ENCODE peak calls at places on chromosomes 5 and 9, in five cellular contexts. E is K562, X is GM12878, V is HepG2, N is SK-N-SH. J is an unnamed sample.

GRCh38 chr5:121707196-121707595 is 144.5 kb upstream of the FTMT start:
- DNase-seq in V (no peak), E (no peak), N (no peak), X (no peak), J (no peak)

GRCh38 chr9:121750715-121751623 is 99.5 kb downstream of the DAB2IP start:
- DNase-seq in E (no peak), N (peak), X (no peak), V (peak), J (no peak)

GRCh38 chr5:81750308-81751008 is 439 bp downstream of the SSBP2 start:
- DNase-seq in X (no peak), V (no peak), E (peak), N (peak), J (peak)

GRCh38 chr5:66247176-66247960 is 103.3 kb downstream of the SREK1 start:
- DNase-seq in V (peak), E (no peak), N (no peak), X (no peak), J (no peak)

GRCh38 chr5:35859101-35859661 is 2.5 kb downstream of the IL7R start:
- DNase-seq in N (no peak), X (no peak), E (no peak), V (no peak), J (no peak)

GRCh38 chr5:56279291-56279690 is 46.2 kb upstream of the ANKRD55 start:
- DNase-seq in X (no peak), N (no peak), V (no peak), E (no peak), J (no peak)

GRCh38 chr5:25119654-25120053 is 474.9 kb upstream of the CDH10 start:
- DNase-seq in N (peak), E (peak), X (no peak), V (peak), J (peak)

GRCh38 chr5:161544350-161544765 is 2.2 kb downstream of the GABRB2 start:
- DNase-seq in N (peak), V (peak), E (peak), X (no peak), J (peak)

GRCh38 chr9:96217756-96218693 is 84.0 kb downstream of the HSD17B3 start:
- DNase-seq in E (peak), N (peak), V (peak), X (no peak), J (peak)

GRCh38 chr5:131324311-131324710 is 60.5 kb downstream of the CDC42SE2 start:
- DNase-seq in X (no peak), V (no peak), E (no peak), N (no peak), J (no peak)

GRCh38 chr5:108521011-108521700 is 139.3 kb upstream of the FBXL17 start:
- DNase-seq in V (no peak), E (no peak), X (peak), N (no peak), J (no peak)
- TF ChIP-seq FOXM1 in V (no peak), E (no peak), X (peak), N (no peak), J (no peak)

GRCh38 chr9:36535106-36535505 is 37.6 kb upstream of the MELK start:
- DNase-seq in X (no peak), N (no peak), V (no peak), E (no peak), J (no peak)

GRCh38 chr9:36537861-36538260 is 34.8 kb upstream of the MELK start:
- DNase-seq in V (no peak), E (no peak), X (no peak), N (no peak), J (no peak)

GRCh38 chr9:36530224-36530623 is 42.5 kb upstream of the MELK start:
- DNase-seq in X (no peak), V (no peak), E (no peak), N (no peak), J (no peak)

GRCh38 chr9:36532353-36532752 is 40.3 kb upstream of the MELK start:
- DNase-seq in X (no peak), E (no peak), V (no peak), N (no peak), J (no peak)
- TF ChIP-seq FOXM1 in X (no peak), E (no peak), V (no peak), N (no peak), J (no peak)

DNA sequence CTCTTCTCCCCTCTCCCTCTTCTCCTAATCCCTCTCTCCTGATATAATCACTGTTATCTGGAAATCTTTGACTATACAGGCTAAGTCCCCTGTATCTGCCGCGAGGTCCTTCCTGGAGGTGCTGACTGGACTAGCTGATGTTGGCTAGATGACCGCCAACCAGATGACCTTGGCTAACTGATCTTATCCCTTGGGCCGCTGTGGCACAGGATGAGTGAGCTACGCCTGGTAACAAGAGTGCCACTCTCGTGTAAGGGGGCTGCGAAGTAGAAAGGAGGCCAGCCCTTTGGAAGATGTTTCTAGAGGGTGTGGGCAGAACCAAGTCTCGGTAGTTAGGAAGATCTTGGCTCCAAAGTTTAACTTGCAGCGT is 345 bp upstream of the PRRC1 start:
- DNase-seq in E (no peak), V (peak), N (no peak), X (peak), J (no peak)
- TF ChIP-seq FOXM1 in E (no peak), V (no peak), N (no peak), X (no peak), J (no peak)

DNA sequence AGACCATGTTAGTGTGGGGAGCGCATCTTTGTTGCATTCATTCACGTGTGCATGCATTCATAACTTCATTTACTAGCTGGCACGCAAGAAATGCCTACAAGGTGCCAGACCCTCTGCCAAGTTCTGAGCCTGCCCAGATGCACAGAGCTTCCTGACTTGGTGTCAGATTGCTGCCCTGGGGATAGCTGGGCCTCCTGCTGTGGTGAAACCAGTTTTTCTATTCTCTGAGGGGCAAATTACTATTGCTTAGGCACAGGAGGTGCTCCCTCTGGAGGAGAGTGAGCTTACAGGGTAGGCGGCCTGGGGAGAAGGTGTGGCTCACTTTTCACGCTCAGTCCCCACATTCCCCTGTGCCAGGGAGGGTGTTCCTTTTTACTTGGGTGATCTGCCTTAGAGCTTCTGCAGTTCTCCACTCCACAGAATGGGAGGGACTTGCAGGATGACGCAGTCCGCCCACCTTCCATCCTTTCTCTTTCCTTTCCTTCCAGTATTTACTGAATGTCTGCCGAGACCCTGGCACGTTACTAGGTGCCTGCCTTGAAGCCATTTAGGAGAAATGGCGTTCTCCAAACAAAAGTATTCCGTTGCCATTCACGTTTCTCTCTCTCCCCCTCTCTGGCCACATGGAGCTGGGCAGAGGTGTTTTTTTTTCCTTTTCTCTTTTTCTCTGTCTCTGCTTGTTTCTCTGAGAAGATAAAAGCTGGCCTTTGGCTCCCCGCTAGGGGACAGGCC is 27.9 kb upstream of the CTNNA1 start:
- DNase-seq in V (peak), N (peak), X (no peak), E (no peak), J (peak)
- TF ChIP-seq FOXM1 in V (no peak), N (no peak), X (no peak), E (no peak), J (no peak)

DNA sequence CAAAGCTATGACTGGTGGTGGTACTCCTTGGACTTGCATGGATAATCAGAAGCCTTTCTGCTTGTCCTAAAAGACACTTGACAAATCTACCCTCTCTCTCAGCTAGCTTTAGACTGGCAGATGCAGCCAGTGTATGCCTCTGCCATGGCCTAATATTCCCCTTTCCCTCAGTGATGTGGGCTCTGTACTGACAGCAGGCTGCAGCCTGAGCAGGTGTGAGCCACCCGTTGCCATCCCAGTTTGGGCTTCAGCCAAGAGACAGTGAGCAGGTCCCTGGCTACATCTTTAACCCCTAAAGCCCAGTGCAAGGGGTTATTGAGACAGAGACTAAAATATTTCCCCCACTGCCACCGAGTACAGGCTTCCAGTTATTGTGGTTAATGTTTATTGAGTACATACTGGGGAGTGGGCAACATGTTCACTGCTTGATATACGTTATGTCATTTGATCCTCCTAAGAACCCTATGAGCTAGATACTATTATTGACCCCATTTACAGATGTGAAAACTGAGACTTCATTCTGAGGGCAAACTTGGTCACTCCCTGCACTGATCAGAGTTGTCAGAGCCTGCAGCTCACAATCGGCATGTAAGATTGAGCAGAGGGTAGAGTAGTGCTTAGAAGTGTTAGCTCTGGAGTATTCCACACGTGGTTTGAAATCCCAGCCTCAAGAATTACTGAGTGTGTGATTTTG is 254.2 kb downstream of the ARHGAP26 start:
- DNase-seq in N (no peak), V (no peak), E (no peak), X (no peak), J (no peak)
- TF ChIP-seq FOXM1 in N (no peak), V (no peak), E (no peak), X (no peak), J (no peak)

DNA sequence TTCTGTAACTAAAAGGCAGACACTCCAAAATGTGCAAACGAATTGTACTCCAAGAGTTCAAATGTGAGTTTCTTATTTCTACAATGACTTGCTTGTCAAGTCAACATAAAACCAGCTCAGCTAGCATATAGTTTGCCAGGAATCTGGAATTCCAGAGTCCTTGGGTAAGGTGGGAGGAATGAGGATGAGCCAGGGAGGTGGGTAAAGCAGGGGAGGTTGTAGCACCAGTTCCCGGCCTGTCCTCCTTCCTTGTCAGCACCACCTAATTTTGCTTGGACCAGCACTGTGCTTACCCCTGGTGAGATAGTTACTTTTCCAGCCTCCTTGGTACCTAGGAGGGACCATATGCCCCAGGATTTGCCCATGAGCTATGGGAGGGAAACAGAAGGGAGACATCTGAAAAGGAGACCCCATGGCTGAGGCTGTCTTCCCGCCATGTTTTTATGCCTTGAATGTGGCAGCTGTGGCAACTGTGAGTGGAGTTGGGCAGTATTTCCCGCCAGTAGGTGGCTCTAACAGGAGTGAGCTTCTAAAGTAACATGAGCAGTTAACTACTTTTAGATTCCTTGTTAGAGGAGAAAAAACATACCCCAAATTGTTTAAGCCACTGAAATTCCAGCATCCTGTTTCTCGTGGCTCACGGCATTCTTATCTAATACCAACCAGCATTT is 302.5 kb downstream of the TENT4A start:
- DNase-seq in X (no peak), N (no peak), E (no peak), V (no peak), J (peak)
- TF ChIP-seq FOXM1 in X (no peak), N (no peak), E (no peak), V (no peak), J (no peak)

DNA sequence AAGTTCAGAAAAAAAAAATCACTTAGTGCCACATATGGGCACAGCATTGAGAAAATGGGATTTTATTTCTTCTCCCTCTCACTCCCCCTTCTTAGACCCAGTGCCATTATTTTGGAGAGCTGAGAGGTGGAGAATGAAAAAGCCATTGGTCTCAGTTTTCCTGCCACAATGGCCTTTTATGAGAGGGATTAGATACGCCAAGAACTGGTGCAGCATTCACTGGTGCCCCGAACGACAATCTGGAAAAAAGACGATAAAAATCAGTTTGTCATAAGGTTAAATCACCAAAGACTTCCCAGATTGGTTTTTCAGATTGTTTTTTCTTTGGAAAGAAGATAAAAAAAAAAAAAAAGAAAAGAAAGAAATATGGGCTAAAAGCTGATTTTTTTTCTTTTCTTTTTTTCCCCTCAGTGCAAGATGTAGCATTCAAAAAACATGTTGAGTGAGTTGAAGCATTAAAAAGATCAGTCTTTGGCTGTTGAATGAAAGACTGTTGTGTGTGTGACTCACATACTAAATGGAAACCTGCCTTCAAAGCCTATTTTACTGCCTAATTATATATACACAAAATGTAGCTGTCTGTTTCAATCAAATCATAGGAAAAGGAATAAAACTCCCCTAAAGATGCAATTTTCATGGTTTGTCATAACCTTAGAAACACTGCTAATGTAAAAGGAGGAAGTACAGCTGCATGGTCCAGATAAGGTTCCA is 27.0 kb upstream of the ZNF608 start:
- DNase-seq in V (no peak), N (peak), X (no peak), E (no peak), J (no peak)
- TF ChIP-seq FOXM1 in V (no peak), N (no peak), X (no peak), E (no peak), J (no peak)

GRCh38 chr5:17054911-17055310 is 118.8 kb upstream of the MYO10 start:
- DNase-seq in N (no peak), V (no peak), X (no peak), E (no peak), J (no peak)
- TF ChIP-seq FOXM1 in N (no peak), V (no peak), X (no peak), E (no peak), J (no peak)